ENCODE peak calls at places on chromosomes 1 and 21, in nine cellular contexts. One of them, this sample, is unnamed.

GRCh38 chr21:39048064-39048463 is 135.2 kb downstream of the PSMG1 start:
- DNase-seq in H4: no peak
- DNase-seq in psoas muscle: no peak
- DNase-seq in activated CD4-positive, alpha-beta T cell treated with anti-CD3 and anti-CD28 coated beads for 24 hours: no peak
- DNase-seq in activated T-helper 1 cell treated with Interleukin-2 at 50 U/mL for 16 hours: no peak
- DNase-seq in GM12878: no peak
- DNase-seq in upper lobe of left lung: no peak
- DNase-seq in GM03348: no peak
- DNase-seq in NCI-H748 treated with DMSO at 0.1 percent for 48 hours: peak; percentile 77
- DNase-seq in this sample: no peak

GRCh38 chr1:107141491-107142369 is 891 bp downstream of the NTNG1 start:
- DNase-seq in upper lobe of left lung: no peak
- DNase-seq in psoas muscle: peak; percentile 21
- DNase-seq in H4: peak; percentile 19
- DNase-seq in activated CD4-positive, alpha-beta T cell treated with anti-CD3 and anti-CD28 coated beads for 24 hours: no peak
- DNase-seq in activated T-helper 1 cell treated with Interleukin-2 at 50 U/mL for 16 hours: no peak
- DNase-seq in NCI-H748 treated with DMSO at 0.1 percent for 48 hours: peak; percentile 46
- DNase-seq in GM12878: no peak
- DNase-seq in GM03348: peak; percentile 53
- DNase-seq in this sample: peak; percentile 60

GRCh38 chr1:35287807-35288640 is 19.5 kb downstream of the ZMYM4 start:
- DNase-seq in psoas muscle: no peak
- DNase-seq in NCI-H748 treated with DMSO at 0.1 percent for 48 hours: no peak
- DNase-seq in GM03348: peak; percentile 55
- DNase-seq in upper lobe of left lung: no peak
- DNase-seq in H4: no peak
- DNase-seq in GM12878: no peak
- DNase-seq in activated CD4-positive, alpha-beta T cell treated with anti-CD3 and anti-CD28 coated beads for 24 hours: no peak
- DNase-seq in activated T-helper 1 cell treated with Interleukin-2 at 50 U/mL for 16 hours: no peak
- DNase-seq in this sample: no peak

GRCh38 chr1:55064071-55064581 is 24.8 kb downstream of the PCSK9 start:
- DNase-seq in psoas muscle: no peak
- DNase-seq in activated CD4-positive, alpha-beta T cell treated with anti-CD3 and anti-CD28 coated beads for 24 hours: no peak
- DNase-seq in upper lobe of left lung: no peak
- DNase-seq in GM03348: no peak
- DNase-seq in GM12878: no peak
- DNase-seq in NCI-H748 treated with DMSO at 0.1 percent for 48 hours: no peak
- DNase-seq in H4: no peak
- DNase-seq in activated T-helper 1 cell treated with Interleukin-2 at 50 U/mL for 16 hours: no peak
- DNase-seq in this sample: no peak

GRCh38 chr1:202671388-202671787 is 38.9 kb downstream of the SYT2 start:
- DNase-seq in GM12878: no peak
- DNase-seq in psoas muscle: no peak
- DNase-seq in GM03348: no peak
- DNase-seq in NCI-H748 treated with DMSO at 0.1 percent for 48 hours: no peak
- DNase-seq in H4: peak; percentile 23
- DNase-seq in upper lobe of left lung: no peak
- DNase-seq in activated CD4-positive, alpha-beta T cell treated with anti-CD3 and anti-CD28 coated beads for 24 hours: no peak
- DNase-seq in activated T-helper 1 cell treated with Interleukin-2 at 50 U/mL for 16 hours: no peak
- DNase-seq in this sample: no peak

GRCh38 chr1:240577095-240577494 is 34.9 kb downstream of the GREM2 start:
- DNase-seq in upper lobe of left lung: no peak
- DNase-seq in GM03348: no peak
- DNase-seq in psoas muscle: no peak
- DNase-seq in H4: no peak
- DNase-seq in NCI-H748 treated with DMSO at 0.1 percent for 48 hours: no peak
- DNase-seq in GM12878: no peak
- DNase-seq in activated CD4-positive, alpha-beta T cell treated with anti-CD3 and anti-CD28 coated beads for 24 hours: no peak
- DNase-seq in activated T-helper 1 cell treated with Interleukin-2 at 50 U/mL for 16 hours: no peak
- DNase-seq in this sample: no peak

GRCh38 chr1:102833171-102833570 is 275.2 kb downstream of the COL11A1 start:
- DNase-seq in psoas muscle: no peak
- DNase-seq in GM12878: no peak
- DNase-seq in upper lobe of left lung: no peak
- DNase-seq in activated CD4-positive, alpha-beta T cell treated with anti-CD3 and anti-CD28 coated beads for 24 hours: no peak
- DNase-seq in GM03348: no peak
- DNase-seq in NCI-H748 treated with DMSO at 0.1 percent for 48 hours: no peak
- DNase-seq in activated T-helper 1 cell treated with Interleukin-2 at 50 U/mL for 16 hours: no peak
- DNase-seq in H4: peak; percentile 68
- DNase-seq in this sample: no peak

GRCh38 chr1:108665047-108665446 is 4.2 kb upstream of the HENMT1 start:
- DNase-seq in GM03348: no peak
- DNase-seq in NCI-H748 treated with DMSO at 0.1 percent for 48 hours: no peak
- DNase-seq in psoas muscle: no peak
- DNase-seq in H4: no peak
- DNase-seq in GM12878: no peak
- DNase-seq in activated CD4-positive, alpha-beta T cell treated with anti-CD3 and anti-CD28 coated beads for 24 hours: no peak
- DNase-seq in upper lobe of left lung: no peak
- DNase-seq in activated T-helper 1 cell treated with Interleukin-2 at 50 U/mL for 16 hours: no peak
- DNase-seq in this sample: no peak

GRCh38 chr1:7120863-7121621 is 335.8 kb downstream of the CAMTA1 start:
- DNase-seq in activated CD4-positive, alpha-beta T cell treated with anti-CD3 and anti-CD28 coated beads for 24 hours: no peak
- DNase-seq in upper lobe of left lung: no peak
- DNase-seq in activated T-helper 1 cell treated with Interleukin-2 at 50 U/mL for 16 hours: no peak
- DNase-seq in H4: peak; percentile 8
- DNase-seq in NCI-H748 treated with DMSO at 0.1 percent for 48 hours: no peak
- DNase-seq in GM03348: no peak
- DNase-seq in psoas muscle: no peak
- DNase-seq in GM12878: no peak
- DNase-seq in this sample: no peak

GRCh38 chr1:207004931-207005830 is 27.4 kb downstream of the C1orf116 start:
- DNase-seq in NCI-H748 treated with DMSO at 0.1 percent for 48 hours: peak; percentile 4
- DNase-seq in activated CD4-positive, alpha-beta T cell treated with anti-CD3 and anti-CD28 coated beads for 24 hours: peak; percentile 24
- DNase-seq in H4: peak; percentile 85
- DNase-seq in GM03348: peak; percentile 84
- DNase-seq in GM12878: peak; percentile 7
- DNase-seq in upper lobe of left lung: peak; percentile 79
- DNase-seq in activated T-helper 1 cell treated with Interleukin-2 at 50 U/mL for 16 hours: no peak
- DNase-seq in psoas muscle: no peak
- DNase-seq in this sample: no peak

GRCh38 chr21:42038826-42039425 is 28.8 kb upstream of the ZBTB21 start:
- DNase-seq in activated CD4-positive, alpha-beta T cell treated with anti-CD3 and anti-CD28 coated beads for 24 hours: no peak
- DNase-seq in upper lobe of left lung: no peak
- DNase-seq in psoas muscle: no peak
- DNase-seq in GM12878: no peak
- DNase-seq in GM03348: peak; percentile 21
- DNase-seq in activated T-helper 1 cell treated with Interleukin-2 at 50 U/mL for 16 hours: no peak
- DNase-seq in H4: peak; percentile 84
- DNase-seq in NCI-H748 treated with DMSO at 0.1 percent for 48 hours: no peak
- DNase-seq in this sample: no peak

GRCh38 chr1:231594123-231594522 is 32.5 kb upstream of the DISC1 start:
- DNase-seq in upper lobe of left lung: no peak
- DNase-seq in H4: no peak
- DNase-seq in psoas muscle: no peak
- DNase-seq in GM12878: no peak
- DNase-seq in activated CD4-positive, alpha-beta T cell treated with anti-CD3 and anti-CD28 coated beads for 24 hours: no peak
- DNase-seq in NCI-H748 treated with DMSO at 0.1 percent for 48 hours: no peak
- DNase-seq in activated T-helper 1 cell treated with Interleukin-2 at 50 U/mL for 16 hours: no peak
- DNase-seq in GM03348: no peak
- DNase-seq in this sample: no peak

GRCh38 chr21:43334214-43334958 is 92.5 kb downstream of the SIK1 start:
- DNase-seq in GM12878: no peak
- DNase-seq in GM03348: no peak
- DNase-seq in H4: no peak
- DNase-seq in psoas muscle: no peak
- DNase-seq in NCI-H748 treated with DMSO at 0.1 percent for 48 hours: no peak
- DNase-seq in activated T-helper 1 cell treated with Interleukin-2 at 50 U/mL for 16 hours: no peak
- DNase-seq in activated CD4-positive, alpha-beta T cell treated with anti-CD3 and anti-CD28 coated beads for 24 hours: no peak
- DNase-seq in upper lobe of left lung: no peak
- DNase-seq in this sample: no peak

GRCh38 chr1:8408151-8408839 is 90.4 kb downstream of the SLC45A1 start:
- DNase-seq in H4: peak; percentile 75
- DNase-seq in activated T-helper 1 cell treated with Interleukin-2 at 50 U/mL for 16 hours: no peak
- DNase-seq in NCI-H748 treated with DMSO at 0.1 percent for 48 hours: no peak
- DNase-seq in GM12878: no peak
- DNase-seq in GM03348: peak; percentile 62
- DNase-seq in upper lobe of left lung: no peak
- DNase-seq in activated CD4-positive, alpha-beta T cell treated with anti-CD3 and anti-CD28 coated beads for 24 hours: no peak
- DNase-seq in psoas muscle: peak; percentile 76
- DNase-seq in this sample: no peak

GRCh38 chr1:44628962-44629756 is 45.1 kb downstream of the TMEM53 start:
- DNase-seq in psoas muscle: no peak
- DNase-seq in GM12878: no peak
- DNase-seq in activated T-helper 1 cell treated with Interleukin-2 at 50 U/mL for 16 hours: no peak
- DNase-seq in upper lobe of left lung: no peak
- DNase-seq in activated CD4-positive, alpha-beta T cell treated with anti-CD3 and anti-CD28 coated beads for 24 hours: no peak
- DNase-seq in NCI-H748 treated with DMSO at 0.1 percent for 48 hours: no peak
- DNase-seq in GM03348: peak; percentile 77
- DNase-seq in H4: no peak
- DNase-seq in this sample: no peak

GRCh38 chr1:35202048-35202719 is 9.2 kb upstream of the SFPQ start:
- DNase-seq in GM12878: peak; percentile 40
- DNase-seq in activated T-helper 1 cell treated with Interleukin-2 at 50 U/mL for 16 hours: peak; percentile 43
- DNase-seq in psoas muscle: peak; percentile 34
- DNase-seq in upper lobe of left lung: peak; percentile 70
- DNase-seq in activated CD4-positive, alpha-beta T cell treated with anti-CD3 and anti-CD28 coated beads for 24 hours: peak; percentile 51
- DNase-seq in H4: peak; percentile 74
- DNase-seq in NCI-H748 treated with DMSO at 0.1 percent for 48 hours: peak; percentile 63
- DNase-seq in GM03348: peak; percentile 75
- DNase-seq in this sample: peak; percentile 85

GRCh38 chr21:26852422-26852821 is 7.2 kb upstream of the ADAMTS1 start:
- DNase-seq in NCI-H748 treated with DMSO at 0.1 percent for 48 hours: no peak
- DNase-seq in H4: no peak
- DNase-seq in activated T-helper 1 cell treated with Interleukin-2 at 50 U/mL for 16 hours: no peak
- DNase-seq in GM12878: no peak
- DNase-seq in GM03348: no peak
- DNase-seq in activated CD4-positive, alpha-beta T cell treated with anti-CD3 and anti-CD28 coated beads for 24 hours: no peak
- DNase-seq in upper lobe of left lung: no peak
- DNase-seq in psoas muscle: no peak
- DNase-seq in this sample: no peak

GRCh38 chr1:186819140-186819539 is 9.6 kb upstream of the PLA2G4A start:
- DNase-seq in activated T-helper 1 cell treated with Interleukin-2 at 50 U/mL for 16 hours: no peak
- DNase-seq in NCI-H748 treated with DMSO at 0.1 percent for 48 hours: no peak
- DNase-seq in GM12878: peak; percentile 34
- DNase-seq in upper lobe of left lung: no peak
- DNase-seq in H4: peak; percentile 38
- DNase-seq in psoas muscle: no peak
- DNase-seq in GM03348: peak; percentile 9
- DNase-seq in activated CD4-positive, alpha-beta T cell treated with anti-CD3 and anti-CD28 coated beads for 24 hours: no peak
- DNase-seq in this sample: no peak

GRCh38 chr1:201503397-201504176 is 3.3 kb downstream of the CSRP1 start:
- DNase-seq in GM12878: no peak
- DNase-seq in upper lobe of left lung: peak; percentile 62
- DNase-seq in NCI-H748 treated with DMSO at 0.1 percent for 48 hours: no peak
- DNase-seq in activated CD4-positive, alpha-beta T cell treated with anti-CD3 and anti-CD28 coated beads for 24 hours: no peak
- DNase-seq in activated T-helper 1 cell treated with Interleukin-2 at 50 U/mL for 16 hours: no peak
- DNase-seq in GM03348: peak; percentile 85
- DNase-seq in psoas muscle: no peak
- DNase-seq in H4: peak; percentile 91
- DNase-seq in this sample: peak; percentile 93

GRCh38 chr1:17967623-17968022 is 140.0 kb upstream of the IGSF21 start:
- DNase-seq in activated T-helper 1 cell treated with Interleukin-2 at 50 U/mL for 16 hours: no peak
- DNase-seq in activated CD4-positive, alpha-beta T cell treated with anti-CD3 and anti-CD28 coated beads for 24 hours: no peak
- DNase-seq in GM03348: no peak
- DNase-seq in psoas muscle: no peak
- DNase-seq in GM12878: no peak
- DNase-seq in H4: no peak
- DNase-seq in NCI-H748 treated with DMSO at 0.1 percent for 48 hours: no peak
- DNase-seq in upper lobe of left lung: no peak
- DNase-seq in this sample: no peak

GRCh38 chr1:81410351-81410750 is 390.4 kb upstream of the ADGRL2 start:
- DNase-seq in psoas muscle: no peak
- DNase-seq in upper lobe of left lung: no peak
- DNase-seq in NCI-H748 treated with DMSO at 0.1 percent for 48 hours: no peak
- DNase-seq in GM12878: no peak
- DNase-seq in GM03348: no peak
- DNase-seq in activated CD4-positive, alpha-beta T cell treated with anti-CD3 and anti-CD28 coated beads for 24 hours: no peak
- DNase-seq in H4: no peak
- DNase-seq in activated T-helper 1 cell treated with Interleukin-2 at 50 U/mL for 16 hours: no peak
- DNase-seq in this sample: no peak

GRCh38 chr21:37800496-37801061 is 115.7 kb downstream of the KCNJ6 start:
- DNase-seq in H4: no peak
- DNase-seq in GM12878: no peak
- DNase-seq in activated T-helper 1 cell treated with Interleukin-2 at 50 U/mL for 16 hours: no peak
- DNase-seq in psoas muscle: no peak
- DNase-seq in GM03348: no peak
- DNase-seq in upper lobe of left lung: no peak
- DNase-seq in activated CD4-positive, alpha-beta T cell treated with anti-CD3 and anti-CD28 coated beads for 24 hours: no peak
- DNase-seq in NCI-H748 treated with DMSO at 0.1 percent for 48 hours: no peak
- DNase-seq in this sample: no peak

GRCh38 chr1:177181280-177181630 is 10.5 kb downstream of the BRINP2 start:
- DNase-seq in NCI-H748 treated with DMSO at 0.1 percent for 48 hours: no peak
- DNase-seq in activated CD4-positive, alpha-beta T cell treated with anti-CD3 and anti-CD28 coated beads for 24 hours: no peak
- DNase-seq in activated T-helper 1 cell treated with Interleukin-2 at 50 U/mL for 16 hours: no peak
- DNase-seq in H4: no peak
- DNase-seq in upper lobe of left lung: no peak
- DNase-seq in psoas muscle: no peak
- DNase-seq in GM12878: no peak
- DNase-seq in GM03348: peak; percentile 15
- DNase-seq in this sample: no peak

GRCh38 chr1:180168786-180169640 is 14.3 kb downstream of the QSOX1 start:
- DNase-seq in activated T-helper 1 cell treated with Interleukin-2 at 50 U/mL for 16 hours: no peak
- DNase-seq in activated CD4-positive, alpha-beta T cell treated with anti-CD3 and anti-CD28 coated beads for 24 hours: no peak
- DNase-seq in psoas muscle: peak; percentile 47
- DNase-seq in H4: peak; percentile 37
- DNase-seq in GM12878: no peak
- DNase-seq in GM03348: peak; percentile 54
- DNase-seq in NCI-H748 treated with DMSO at 0.1 percent for 48 hours: peak; percentile 44
- DNase-seq in upper lobe of left lung: peak; percentile 64
- DNase-seq in this sample: no peak

GRCh38 chr1:168783831-168784230 is 54.8 kb upstream of the DPT start:
- DNase-seq in GM03348: peak; percentile 63
- DNase-seq in psoas muscle: no peak
- DNase-seq in upper lobe of left lung: no peak
- DNase-seq in activated T-helper 1 cell treated with Interleukin-2 at 50 U/mL for 16 hours: no peak
- DNase-seq in GM12878: no peak
- DNase-seq in NCI-H748 treated with DMSO at 0.1 percent for 48 hours: no peak
- DNase-seq in H4: no peak
- DNase-seq in activated CD4-positive, alpha-beta T cell treated with anti-CD3 and anti-CD28 coated beads for 24 hours: no peak
- DNase-seq in this sample: no peak

GRCh38 chr1:46295306-46295705 is 8.1 kb downstream of the LRRC41 start:
- DNase-seq in GM12878: no peak
- DNase-seq in psoas muscle: no peak
- DNase-seq in activated CD4-positive, alpha-beta T cell treated with anti-CD3 and anti-CD28 coated beads for 24 hours: no peak
- DNase-seq in NCI-H748 treated with DMSO at 0.1 percent for 48 hours: no peak
- DNase-seq in activated T-helper 1 cell treated with Interleukin-2 at 50 U/mL for 16 hours: no peak
- DNase-seq in upper lobe of left lung: no peak
- DNase-seq in GM03348: no peak
- DNase-seq in H4: no peak
- DNase-seq in this sample: no peak

GRCh38 chr1:72623299-72623708 is 341.0 kb upstream of the NEGR1 start:
- DNase-seq in activated CD4-positive, alpha-beta T cell treated with anti-CD3 and anti-CD28 coated beads for 24 hours: no peak
- DNase-seq in upper lobe of left lung: no peak
- DNase-seq in H4: peak; percentile 68
- DNase-seq in GM12878: peak; percentile 3
- DNase-seq in GM03348: peak; percentile 58
- DNase-seq in psoas muscle: no peak
- DNase-seq in NCI-H748 treated with DMSO at 0.1 percent for 48 hours: peak; percentile 66
- DNase-seq in activated T-helper 1 cell treated with Interleukin-2 at 50 U/mL for 16 hours: no peak
- DNase-seq in this sample: peak; percentile 18

This sample was measured in glomerular endothelial cell.